ENCODE peak calls at places on chromosomes 1 and 21, in five cellular contexts. One of them, this sample, is unnamed.

GRCh38 chr1:60813051-60813450 is 269.3 kb upstream of the NFIA start:
- DNase-seq in colonic mucosa: no peak
- DNase-seq in transverse colon: no peak
- DNase-seq in IMR-90: no peak
- DNase-seq in aorta: no peak
- DNase-seq in this sample: no peak

GRCh38 chr1:14924012-14924452 is 229.5 kb upstream of the TMEM51 start:
- DNase-seq in colonic mucosa: peak
- DNase-seq in transverse colon: peak
- DNase-seq in IMR-90: peak
- DNase-seq in aorta: peak
- DNase-seq in this sample: no peak

GRCh38 chr1:26552720-26553119 is 23.2 kb downstream of the RPS6KA1 start:
- DNase-seq in colonic mucosa: no peak
- DNase-seq in transverse colon: no peak
- DNase-seq in IMR-90: no peak
- DNase-seq in aorta: no peak
- DNase-seq in this sample: no peak

GRCh38 chr1:79326875-79327274 is 320.3 kb upstream of the ADGRL4 start:
- DNase-seq in colonic mucosa: no peak
- DNase-seq in transverse colon: no peak
- DNase-seq in IMR-90: no peak
- DNase-seq in aorta: no peak
- DNase-seq in this sample: no peak

GRCh38 chr1:166489670-166490436 is 323.1 kb upstream of the FAM78B start:
- DNase-seq in colonic mucosa: peak
- DNase-seq in transverse colon: peak
- DNase-seq in IMR-90: no peak
- DNase-seq in aorta: no peak
- DNase-seq in this sample: no peak

GRCh38 chr1:119373465-119373864 is 4.9 kb downstream of the HAO2 start:
- DNase-seq in colonic mucosa: no peak
- DNase-seq in transverse colon: no peak
- DNase-seq in IMR-90: peak
- DNase-seq in aorta: no peak
- DNase-seq in this sample: peak

GRCh38 chr1:202291961-202292712 is 49.6 kb downstream of the UBE2T start:
- DNase-seq in colonic mucosa: no peak
- DNase-seq in transverse colon: no peak
- DNase-seq in IMR-90: peak
- DNase-seq in aorta: peak
- DNase-seq in this sample: peak

GRCh38 chr21:27564684-27565280 is 597.9 kb upstream of the ADAMTS5 start:
- DNase-seq in colonic mucosa: peak
- DNase-seq in transverse colon: peak
- DNase-seq in IMR-90: peak
- DNase-seq in aorta: no peak
- DNase-seq in this sample: peak

GRCh38 chr1:170309389-170310013 is 163.7 kb downstream of the NTMT2 start:
- DNase-seq in colonic mucosa: no peak
- DNase-seq in transverse colon: no peak
- DNase-seq in IMR-90: peak
- DNase-seq in aorta: peak
- DNase-seq in this sample: peak

GRCh38 chr21:39681257-39681656 is 63.7 kb upstream of the IGSF5 start:
- DNase-seq in colonic mucosa: no peak
- DNase-seq in transverse colon: no peak
- DNase-seq in IMR-90: no peak
- DNase-seq in aorta: no peak
- DNase-seq in this sample: peak

GRCh38 chr1:161382214-161383019 is 14.7 kb upstream of the CFAP126 start:
- DNase-seq in colonic mucosa: no peak
- DNase-seq in transverse colon: no peak
- DNase-seq in IMR-90: peak
- DNase-seq in aorta: no peak
- DNase-seq in this sample: peak

GRCh38 chr1:209158851-209159250 is 424.7 kb upstream of the CAMK1G start:
- DNase-seq in colonic mucosa: no peak
- DNase-seq in transverse colon: no peak
- DNase-seq in IMR-90: no peak
- DNase-seq in aorta: no peak
- DNase-seq in this sample: no peak

GRCh38 chr1:6223617-6224016 is 12.1 kb downstream of the ICMT start:
- DNase-seq in colonic mucosa: no peak
- DNase-seq in transverse colon: no peak
- DNase-seq in IMR-90: no peak
- DNase-seq in aorta: no peak
- DNase-seq in this sample: no peak

GRCh38 chr1:42723511-42723910 is 16.5 kb downstream of the CLDN19 start:
- DNase-seq in colonic mucosa: no peak
- DNase-seq in transverse colon: no peak
- DNase-seq in IMR-90: no peak
- DNase-seq in aorta: no peak
- DNase-seq in this sample: no peak

GRCh38 chr21:28867401-28867800 is 125.3 kb downstream of the LTN1 start:
- DNase-seq in colonic mucosa: no peak
- DNase-seq in transverse colon: no peak
- DNase-seq in IMR-90: peak
- DNase-seq in aorta: no peak
- DNase-seq in this sample: no peak

GRCh38 chr1:44988531-44989156 is 2.2 kb upstream of the EIF2B3 start:
- DNase-seq in colonic mucosa: no peak
- DNase-seq in transverse colon: no peak
- DNase-seq in IMR-90: no peak
- DNase-seq in aorta: no peak
- DNase-seq in this sample: no peak

GRCh38 chr1:153881764-153882163 is 41.0 kb downstream of the GATAD2B start:
- DNase-seq in colonic mucosa: no peak
- DNase-seq in transverse colon: no peak
- DNase-seq in IMR-90: peak
- DNase-seq in aorta: no peak
- DNase-seq in this sample: peak

GRCh38 chr1:37741130-37741529 is 23.8 kb downstream of the EPHA10 start:
- DNase-seq in colonic mucosa: no peak
- DNase-seq in transverse colon: no peak
- DNase-seq in IMR-90: peak
- DNase-seq in aorta: no peak
- DNase-seq in this sample: peak

GRCh38 chr1:192512426-192513125 is 63.0 kb upstream of the RGS1 start:
- DNase-seq in colonic mucosa: peak
- DNase-seq in transverse colon: peak
- DNase-seq in IMR-90: no peak
- DNase-seq in aorta: peak
- DNase-seq in this sample: no peak
- H3K4me3 ChIP-seq in colonic mucosa: no peak
- H3K4me3 ChIP-seq in transverse colon: no peak
- H3K4me3 ChIP-seq in IMR-90: no peak
- H3K4me3 ChIP-seq in aorta: no peak
- H3K4me3 ChIP-seq in this sample: no peak

DNA sequence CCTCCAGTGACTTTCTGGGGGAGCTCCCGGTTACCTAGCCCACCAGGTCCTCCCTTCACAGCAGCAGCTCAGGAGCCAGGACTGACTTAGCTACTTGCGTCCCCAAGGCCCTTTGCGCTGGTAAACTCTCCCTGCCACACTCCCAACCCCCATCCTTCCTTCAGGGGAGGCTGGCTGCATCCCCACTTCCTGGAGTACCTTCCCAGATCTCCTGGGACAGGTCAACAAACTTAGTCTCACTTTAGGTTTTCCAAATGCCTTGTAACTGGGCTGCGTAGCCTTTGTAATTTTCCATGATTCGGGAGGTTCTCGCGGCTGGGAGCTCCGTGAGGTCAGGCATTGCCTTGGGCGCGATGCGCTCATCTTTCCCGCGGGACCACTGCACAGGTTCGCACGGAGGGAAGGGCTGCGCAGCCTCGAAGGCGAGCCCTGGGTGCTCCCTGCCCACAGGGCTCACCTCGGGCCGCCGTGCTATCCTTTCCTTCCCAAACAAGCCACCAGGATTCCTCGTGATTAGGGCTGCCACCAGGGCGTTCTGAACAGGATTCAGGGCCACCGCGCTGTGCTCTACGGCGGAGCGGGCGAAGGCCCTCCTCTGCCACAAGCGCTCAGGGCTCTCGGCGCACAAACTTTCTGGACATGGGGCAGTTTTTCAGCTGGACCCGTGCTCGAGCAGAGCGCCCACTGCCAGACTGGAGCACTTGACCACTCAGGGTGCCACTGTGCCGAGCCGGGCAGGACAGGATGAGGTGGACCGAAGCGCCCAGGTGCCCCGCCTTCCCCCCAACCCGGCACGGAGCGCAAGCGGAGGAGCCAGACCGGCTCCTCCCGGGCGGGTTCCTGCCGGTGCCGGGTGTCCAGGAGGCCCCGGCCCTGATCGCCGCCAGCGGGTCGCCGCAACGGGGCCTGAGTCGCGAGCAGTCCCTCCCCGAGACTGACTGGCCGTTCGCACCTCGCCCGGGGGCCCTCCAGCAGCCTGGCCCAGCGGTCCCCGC is 1.1 kb downstream of the TMPRSS2 start:
- DNase-seq in colonic mucosa: peak
- DNase-seq in transverse colon: peak
- DNase-seq in IMR-90: no peak
- DNase-seq in aorta: no peak
- DNase-seq in this sample: no peak
- H3K4me3 ChIP-seq in colonic mucosa: peak
- H3K4me3 ChIP-seq in transverse colon: peak
- H3K4me3 ChIP-seq in IMR-90: no peak
- H3K4me3 ChIP-seq in aorta: no peak
- H3K4me3 ChIP-seq in this sample: no peak

DNA sequence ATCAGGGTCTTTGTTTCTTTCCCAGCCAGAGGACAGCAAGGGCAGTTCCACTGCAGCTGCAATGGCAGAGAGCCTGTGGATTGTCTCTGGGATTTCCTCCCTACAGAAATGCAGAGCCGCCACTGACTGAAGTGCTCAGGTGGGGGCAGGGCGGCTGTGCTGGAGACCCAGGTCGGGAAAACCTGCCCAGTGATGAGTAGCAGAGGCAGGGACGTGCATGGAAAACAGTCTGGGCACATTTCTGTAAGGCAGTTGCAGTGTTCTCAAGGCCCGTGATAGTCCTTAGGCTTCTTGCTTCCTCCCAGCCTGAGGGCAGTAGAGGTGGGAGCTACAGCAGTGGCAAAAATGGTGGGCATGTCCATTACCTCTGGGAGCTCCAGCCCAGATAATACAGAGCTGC is 40.1 kb upstream of the CYP4X1 start:
- DNase-seq in colonic mucosa: no peak
- DNase-seq in transverse colon: no peak
- DNase-seq in IMR-90: no peak
- DNase-seq in aorta: no peak
- DNase-seq in this sample: no peak
- H3K4me3 ChIP-seq in colonic mucosa: no peak
- H3K4me3 ChIP-seq in transverse colon: no peak
- H3K4me3 ChIP-seq in IMR-90: no peak
- H3K4me3 ChIP-seq in aorta: no peak
- H3K4me3 ChIP-seq in this sample: no peak

GRCh38 chr1:207821464-207822045 is 69.7 kb downstream of the CD46 start:
- DNase-seq in colonic mucosa: no peak
- DNase-seq in transverse colon: no peak
- DNase-seq in IMR-90: no peak
- DNase-seq in aorta: no peak
- DNase-seq in this sample: no peak

GRCh38 chr1:207820568-207821463 is 69.0 kb downstream of the CD46 start:
- DNase-seq in colonic mucosa: no peak
- DNase-seq in transverse colon: no peak
- DNase-seq in IMR-90: no peak
- DNase-seq in aorta: no peak
- DNase-seq in this sample: no peak

GRCh38 chr1:207817778-207818751 is 66.2 kb downstream of the CD46 start:
- DNase-seq in colonic mucosa: no peak
- DNase-seq in transverse colon: no peak
- DNase-seq in IMR-90: no peak
- DNase-seq in aorta: peak
- DNase-seq in this sample: no peak

GRCh38 chr1:207817166-207817565 is 65.3 kb downstream of the CD46 start:
- DNase-seq in colonic mucosa: no peak
- DNase-seq in transverse colon: no peak
- DNase-seq in IMR-90: no peak
- DNase-seq in aorta: no peak
- DNase-seq in this sample: no peak

DNA sequence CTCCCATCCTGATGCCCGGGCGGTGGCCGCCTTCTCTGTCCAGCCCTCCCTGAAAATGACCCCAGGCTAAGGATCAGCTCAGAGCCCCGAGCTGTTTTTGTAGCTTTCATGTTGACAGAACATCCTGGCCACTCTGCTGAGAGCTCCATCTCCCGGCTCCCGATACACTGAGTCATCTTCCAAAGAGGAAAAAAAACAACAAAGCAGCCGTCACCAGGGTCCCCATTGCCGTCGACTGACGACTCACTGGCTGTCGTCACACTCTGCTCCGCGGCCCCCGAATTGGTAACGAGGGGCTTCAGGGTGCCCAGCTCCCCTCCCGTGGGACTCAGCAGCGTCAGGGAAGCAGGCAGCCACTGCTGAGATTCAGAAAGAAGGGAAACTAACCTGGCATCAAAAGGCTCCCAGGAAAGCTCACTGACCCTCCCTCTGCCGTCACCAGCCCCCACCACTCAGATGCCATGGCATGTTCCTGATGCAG is 67.2 kb downstream of the CD46 start:
- DNase-seq in colonic mucosa: no peak
- DNase-seq in transverse colon: no peak
- DNase-seq in IMR-90: peak
- DNase-seq in aorta: no peak
- DNase-seq in this sample: peak
- H3K4me3 ChIP-seq in colonic mucosa: no peak
- H3K4me3 ChIP-seq in transverse colon: no peak
- H3K4me3 ChIP-seq in IMR-90: no peak
- H3K4me3 ChIP-seq in aorta: peak
- H3K4me3 ChIP-seq in this sample: peak

GRCh38 chr1:64962447-64962846 is 3.9 kb downstream of the JAK1 start:
- DNase-seq in colonic mucosa: no peak
- DNase-seq in transverse colon: peak
- DNase-seq in IMR-90: no peak
- DNase-seq in aorta: no peak
- DNase-seq in this sample: no peak
- H3K4me3 ChIP-seq in colonic mucosa: no peak
- H3K4me3 ChIP-seq in transverse colon: no peak
- H3K4me3 ChIP-seq in IMR-90: no peak
- H3K4me3 ChIP-seq in aorta: no peak
- H3K4me3 ChIP-seq in this sample: no peak

DNA sequence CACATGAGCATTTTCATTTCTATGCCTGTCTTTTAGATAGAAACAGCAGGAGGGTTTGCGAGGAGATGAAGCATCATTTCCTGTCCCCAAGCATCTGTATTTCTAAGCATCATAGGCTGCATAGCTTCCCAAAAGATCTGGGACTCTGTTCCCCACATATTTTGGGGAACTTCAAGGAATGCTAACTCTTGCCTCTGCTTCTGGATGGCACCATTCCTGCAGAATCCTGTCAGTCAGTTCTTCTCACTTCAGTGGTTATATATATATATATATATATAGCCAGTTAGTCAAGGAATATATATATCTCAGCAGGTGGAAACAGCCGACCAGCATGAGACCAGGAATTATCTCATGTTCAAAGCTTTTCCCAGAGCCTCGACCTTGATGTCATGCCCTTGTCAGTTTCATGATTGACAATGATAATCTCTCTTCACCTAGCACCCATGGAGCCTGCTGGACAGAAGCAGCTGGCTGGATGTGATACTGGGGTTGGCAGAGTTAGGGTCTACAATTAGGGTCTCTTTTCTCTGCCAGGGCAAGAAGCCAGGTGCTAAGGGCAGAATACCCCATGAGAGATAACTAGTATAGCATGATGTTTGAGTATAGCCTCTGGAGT is 2.4 kb downstream of the PFKFB2 start:
- DNase-seq in colonic mucosa: no peak
- DNase-seq in transverse colon: no peak
- DNase-seq in IMR-90: no peak
- DNase-seq in aorta: no peak
- DNase-seq in this sample: no peak
- H3K4me3 ChIP-seq in colonic mucosa: no peak
- H3K4me3 ChIP-seq in transverse colon: no peak
- H3K4me3 ChIP-seq in IMR-90: no peak
- H3K4me3 ChIP-seq in aorta: no peak
- H3K4me3 ChIP-seq in this sample: no peak

This sample was measured in brain microvascular endothelial cell.